ENCODE peak calls at places on chromosome 20, in six cellular contexts. One of them, this sample, is unnamed.

GRCh38 chr20:43459022-43459942 is 1.6 kb downstream of the SRSF6 start:
- DNase-seq in substantia nigra: no peak
- DNase-seq in HEK293T: no peak
- DNase-seq in body of pancreas: peak; percentile 16
- DNase-seq in kidney: no peak
- DNase-seq in NCI-H1694 treated with DMSO at 0.1 percent for 48 hours: no peak
- DNase-seq in this sample: no peak

GRCh38 chr20:22905667-22906066 is 129.4 kb upstream of the SSTR4 start:
- DNase-seq in kidney: no peak
- DNase-seq in NCI-H1694 treated with DMSO at 0.1 percent for 48 hours: no peak
- DNase-seq in body of pancreas: no peak
- DNase-seq in substantia nigra: no peak
- DNase-seq in HEK293T: no peak
- DNase-seq in this sample: no peak

GRCh38 chr20:43941476-43942212 is 27.0 kb downstream of the TOX2 start:
- DNase-seq in HEK293T: no peak
- DNase-seq in substantia nigra: no peak
- DNase-seq in kidney: peak; percentile 49
- DNase-seq in body of pancreas: no peak
- DNase-seq in NCI-H1694 treated with DMSO at 0.1 percent for 48 hours: peak; percentile 12
- DNase-seq in this sample: no peak

GRCh38 chr20:47487175-47487917 is 14.3 kb upstream of the NCOA3 start:
- DNase-seq in substantia nigra: no peak
- DNase-seq in HEK293T: no peak
- DNase-seq in NCI-H1694 treated with DMSO at 0.1 percent for 48 hours: no peak
- DNase-seq in body of pancreas: no peak
- DNase-seq in kidney: no peak
- DNase-seq in this sample: no peak

GRCh38 chr20:23254505-23254904 is 96.1 kb upstream of the NXT1 start:
- DNase-seq in NCI-H1694 treated with DMSO at 0.1 percent for 48 hours: no peak
- DNase-seq in substantia nigra: no peak
- DNase-seq in HEK293T: no peak
- DNase-seq in body of pancreas: no peak
- DNase-seq in kidney: no peak
- DNase-seq in this sample: no peak

GRCh38 chr20:22861990-22862389 is 173.1 kb upstream of the SSTR4 start:
- DNase-seq in substantia nigra: no peak
- DNase-seq in NCI-H1694 treated with DMSO at 0.1 percent for 48 hours: no peak
- DNase-seq in body of pancreas: no peak
- DNase-seq in HEK293T: no peak
- DNase-seq in kidney: peak; percentile 77
- DNase-seq in this sample: no peak

GRCh38 chr20:57695012-57695411 is 14.8 kb downstream of the PMEPA1 start:
- DNase-seq in NCI-H1694 treated with DMSO at 0.1 percent for 48 hours: no peak
- DNase-seq in kidney: peak; percentile 88
- DNase-seq in body of pancreas: peak; percentile 62
- DNase-seq in substantia nigra: no peak
- DNase-seq in HEK293T: no peak
- DNase-seq in this sample: no peak

GRCh38 chr20:38131588-38132121 is 33.4 kb downstream of the TGM2 start:
- DNase-seq in body of pancreas: no peak
- DNase-seq in HEK293T: no peak
- DNase-seq in NCI-H1694 treated with DMSO at 0.1 percent for 48 hours: no peak
- DNase-seq in kidney: peak; percentile 4
- DNase-seq in substantia nigra: no peak
- DNase-seq in this sample: no peak

GRCh38 chr20:49674383-49675352 is 39.0 kb downstream of the B4GALT5 start:
- DNase-seq in substantia nigra: no peak
- DNase-seq in body of pancreas: no peak
- DNase-seq in kidney: no peak
- DNase-seq in HEK293T: no peak
- DNase-seq in NCI-H1694 treated with DMSO at 0.1 percent for 48 hours: no peak
- DNase-seq in this sample: no peak

GRCh38 chr20:19832875-19833274 is 74.8 kb downstream of the RIN2 start:
- DNase-seq in NCI-H1694 treated with DMSO at 0.1 percent for 48 hours: no peak
- DNase-seq in HEK293T: no peak
- DNase-seq in substantia nigra: no peak
- DNase-seq in body of pancreas: no peak
- DNase-seq in kidney: no peak
- DNase-seq in this sample: no peak